ENCODE peak calls at places on chromosomes 5 and 9, in nine cellular contexts. T is CD8-positive, alpha-beta T cell; D is heart right ventricle; B is body of pancreas; V is lung; Z is lower lobe of right lung; M is CD4-positive, CD25-positive, alpha-beta regulatory T cell; I is pancreas; S is RWPE2. E is an unnamed sample.

GRCh38 chr5:171478946-171479775 is 59.7 kb downstream of the FGF18 start:
- ATAC-seq in T (no peak), D (no peak), B (no peak), V (no peak), Z (no peak), M (no peak), I (no peak), S (no peak), E (no peak)

GRCh38 chr5:110345623-110346022 is 380.8 kb downstream of the TMEM232 start:
- ATAC-seq in T (no peak), D (no peak), B (no peak), V (no peak), Z (no peak), M (no peak), I (no peak), S (no peak), E (no peak)

GRCh38 chr5:149429839-149430721 is 51.0 kb upstream of the IL17B start:
- ATAC-seq in T (no peak), D (peak; percentile 48), B (peak; percentile 25), V (peak; percentile 25), Z (peak; percentile 68), M (no peak), I (no peak), S (no peak), E (peak; percentile 10)

GRCh38 chr9:77588319-77588937 is 59.7 kb downstream of the GNA14 start:
- ATAC-seq in T (no peak), D (no peak), B (no peak), V (peak; percentile 68), Z (peak; percentile 46), M (no peak), I (peak; percentile 63), S (peak; percentile 95), E (peak; percentile 61)

GRCh38 chr5:80198399-80198798 is 57.4 kb downstream of the SERINC5 start:
- ATAC-seq in T (peak; percentile 27), D (peak; percentile 73), B (peak; percentile 30), V (peak; percentile 37), Z (peak; percentile 67), M (no peak), I (peak; percentile 41), S (no peak), E (peak; percentile 36)

GRCh38 chr5:43037929-43038510 is 2.1 kb downstream of the ANXA2R start:
- ATAC-seq in T (peak; percentile 22), D (no peak), B (no peak), V (no peak), Z (no peak), M (peak; percentile 14), I (no peak), S (no peak), E (no peak)

GRCh38 chr5:109529520-109529919 is 119.7 kb upstream of the PJA2 start:
- ATAC-seq in T (no peak), D (no peak), B (no peak), V (no peak), Z (no peak), M (no peak), I (peak; percentile 70), S (no peak), E (no peak)

GRCh38 chr5:147461915-147462314 is 48.0 kb downstream of the DPYSL3 start:
- ATAC-seq in T (no peak), D (no peak), B (no peak), V (no peak), Z (no peak), M (no peak), I (no peak), S (no peak), E (no peak)

GRCh38 chr5:62790348-62790747 is 211.7 kb downstream of the LRRC70 start:
- ATAC-seq in T (no peak), D (no peak), B (no peak), V (peak; percentile 80), Z (peak; percentile 92), M (no peak), I (peak; percentile 71), S (peak; percentile 42), E (peak; percentile 43)

GRCh38 chr9:37956904-37957663 is 53.2 kb upstream of the SLC25A51 start:
- ATAC-seq in T (no peak), D (peak; percentile 68), B (peak; percentile 49), V (no peak), Z (no peak), M (no peak), I (peak; percentile 33), S (no peak), E (no peak)

GRCh38 chr5:16855475-16855874 is 80.6 kb downstream of the MYO10 start:
- ATAC-seq in T (no peak), D (peak; percentile 75), B (no peak), V (no peak), Z (no peak), M (no peak), I (peak; percentile 47), S (no peak), E (no peak)

GRCh38 chr9:120925535-120926396 is 830 bp downstream of the TRAF1 start:
- ATAC-seq in T (peak; percentile 54), D (no peak), B (no peak), V (no peak), Z (no peak), M (peak; percentile 41), I (peak; percentile 22), S (peak; percentile 21), E (no peak)

GRCh38 chr9:113712053-113712452 is 164.1 kb upstream of the ZNF618 start:
- ATAC-seq in T (no peak), D (peak; percentile 78), B (peak; percentile 41), V (no peak), Z (peak; percentile 44), M (no peak), I (peak; percentile 66), S (no peak), E (no peak)

GRCh38 chr5:100890514-100891008 is 12.5 kb downstream of the ST8SIA4 start:
- ATAC-seq in T (no peak), D (no peak), B (no peak), V (peak; percentile 69), Z (peak; percentile 75), M (no peak), I (no peak), S (peak; percentile 44), E (no peak)

GRCh38 chr9:89952401-89952800 is 347.6 kb downstream of the GADD45G start:
- ATAC-seq in T (no peak), D (no peak), B (no peak), V (no peak), Z (no peak), M (no peak), I (no peak), S (peak; percentile 94), E (no peak)

GRCh38 chr5:169561883-169562282 is 21.7 kb upstream of the SPDL1 start:
- ATAC-seq in T (no peak), D (no peak), B (no peak), V (no peak), Z (no peak), M (no peak), I (peak; percentile 30), S (no peak), E (peak; percentile 60)

GRCh38 chr5:169563369-169563768 is 20.2 kb upstream of the SPDL1 start:
- ATAC-seq in T (no peak), D (no peak), B (no peak), V (no peak), Z (no peak), M (no peak), I (no peak), S (no peak), E (no peak)

GRCh38 chr5:169554251-169554650 is 29.3 kb upstream of the SPDL1 start:
- ATAC-seq in T (no peak), D (no peak), B (no peak), V (no peak), Z (no peak), M (no peak), I (no peak), S (no peak), E (no peak)

DNA sequence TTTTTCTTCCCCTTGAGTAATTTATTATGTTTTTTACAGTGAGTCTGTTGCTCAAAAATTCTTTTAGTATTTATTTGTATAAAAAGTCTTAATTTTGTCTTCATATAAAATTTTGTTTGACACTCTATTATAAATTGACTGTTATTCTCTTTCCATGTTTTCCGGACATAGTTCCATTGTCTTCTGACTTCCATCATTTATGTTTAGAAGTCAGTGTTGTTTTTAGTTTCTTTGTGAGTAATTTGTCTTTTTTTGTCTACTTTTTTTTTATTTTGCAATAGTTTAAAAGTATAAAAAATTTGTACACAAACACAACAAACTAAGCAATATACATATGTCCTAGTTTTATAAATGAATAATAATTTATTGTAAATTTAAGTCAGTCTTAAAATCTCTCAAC is 25.7 kb upstream of the SPDL1 start:
- ATAC-seq in T (no peak), D (no peak), B (no peak), V (no peak), Z (no peak), M (no peak), I (no peak), S (no peak), E (no peak)
- H3K4me1 ChIP-seq in T (no peaks in the 10 kb centered on the region), D (no peaks in the 10 kb centered on the region), B (no peaks in the 10 kb centered on the region), V (no peaks in the 10 kb centered on the region), Z (no peaks in the 10 kb centered on the region), M (no peaks in the 10 kb centered on the region), I (no peaks in the 10 kb centered on the region), S (no peaks in the 10 kb centered on the region), E (no peaks in the 10 kb centered on the region)

GRCh38 chr5:141960449-141961323 is 2.7 kb upstream of the PCDH12 start:
- ATAC-seq in T (peak; percentile 99), D (peak; percentile 81), B (peak; percentile 91), V (peak; percentile 78), Z (peak; percentile 90), M (peak; percentile 97), I (peak; percentile 95), S (peak; percentile 90), E (peak; percentile 82)
- H3K4me3 ChIP-seq in T (no peak overlapping the region), D (no peak overlapping the region), B (no peak overlapping the region), V (no peak overlapping the region), Z (no peak overlapping the region), M (peak overlapping the region; percentile 57), I (no peak overlapping the region), S (no peak overlapping the region), E (no peak overlapping the region)

GRCh38 chr9:137302176-137303030 is at the start of gene NRARP:
- ATAC-seq in T (peak; percentile 94), D (peak; percentile 53), B (peak; percentile 70), V (peak; percentile 66), Z (peak; percentile 71), M (peak; percentile 91), I (peak; percentile 55), S (peak; percentile 56), E (peak; percentile 82)
- H3K4me1 ChIP-seq in T (peaks cover 48% of the 10 kb centered on the region), D (peaks cover 15% of the 10 kb centered on the region), B (peaks cover 85% of the 10 kb centered on the region), V (peaks cover 43% of the 10 kb centered on the region), Z (peaks cover 69% of the 10 kb centered on the region), M (peaks cover 42% of the 10 kb centered on the region), I (peaks cover 50% of the 10 kb centered on the region), S (peaks cover 14% of the 10 kb centered on the region), E (no peaks in the 10 kb centered on the region)

GRCh38 chr9:118569151-118569550 is 800.1 kb downstream of the BRINP1 start:
- ATAC-seq in T (no peak), D (no peak), B (no peak), V (no peak), Z (no peak), M (no peak), I (no peak), S (no peak), E (no peak)
- H3K4me3 ChIP-seq in T (no peak overlapping the region), D (no peak overlapping the region), B (no peak overlapping the region), V (no peak overlapping the region), Z (no peak overlapping the region), M (no peak overlapping the region), I (no peak overlapping the region), S (no peak overlapping the region), E (no peak overlapping the region)

E was measured in gastroesophageal sphincter.